ENCODE peak calls at places on chromosomes 5 and 9, in five cellular contexts. One of them, this sample, is unnamed.

GRCh38 chr5:157167219-157167621 is 1.2 kb upstream of the GARIN3 start:
- DNase-seq in adrenal gland: no peak
- DNase-seq in spleen: no peak
- DNase-seq in breast epithelium: no peak
- DNase-seq in IMR-90: peak; percentile 63
- DNase-seq in this sample: no peak

GRCh38 chr5:123344819-123345426 is 78.3 kb downstream of the CEP120 start:
- DNase-seq in adrenal gland: no peak
- DNase-seq in spleen: no peak
- DNase-seq in breast epithelium: no peak
- DNase-seq in IMR-90: peak; percentile 52
- DNase-seq in this sample: no peak

GRCh38 chr5:133882801-133883200 is 85.6 kb downstream of the C5orf15 start:
- DNase-seq in adrenal gland: no peak
- DNase-seq in spleen: no peak
- DNase-seq in breast epithelium: no peak
- DNase-seq in IMR-90: no peak
- DNase-seq in this sample: no peak

GRCh38 chr9:76799481-76799880 is 35.2 kb downstream of the PCA3 start:
- DNase-seq in adrenal gland: no peak
- DNase-seq in spleen: no peak
- DNase-seq in breast epithelium: no peak
- DNase-seq in IMR-90: no peak
- DNase-seq in this sample: no peak

GRCh38 chr9:81557957-81558791 is 131.2 kb downstream of the TLE1 start:
- DNase-seq in adrenal gland: no peak
- DNase-seq in spleen: no peak
- DNase-seq in breast epithelium: no peak
- DNase-seq in IMR-90: peak; percentile 88
- DNase-seq in this sample: no peak

GRCh38 chr9:5622019-5622418 is 6.9 kb upstream of the RIC1 start:
- DNase-seq in adrenal gland: no peak
- DNase-seq in spleen: no peak
- DNase-seq in breast epithelium: no peak
- DNase-seq in IMR-90: peak; percentile 91
- DNase-seq in this sample: no peak

GRCh38 chr5:143582176-143582575 is 178.7 kb upstream of the NR3C1 start:
- DNase-seq in adrenal gland: no peak
- DNase-seq in spleen: no peak
- DNase-seq in breast epithelium: no peak
- DNase-seq in IMR-90: no peak
- DNase-seq in this sample: no peak

GRCh38 chr5:175664723-175665122 is 6.9 kb downstream of the HRH2 start:
- DNase-seq in adrenal gland: no peak
- DNase-seq in spleen: no peak
- DNase-seq in breast epithelium: no peak
- DNase-seq in IMR-90: no peak
- DNase-seq in this sample: no peak

GRCh38 chr9:134066546-134066922 is 1.3 kb downstream of the BRD3 start:
- DNase-seq in adrenal gland: peak; percentile 16
- DNase-seq in spleen: no peak
- DNase-seq in breast epithelium: no peak
- DNase-seq in IMR-90: peak; percentile 29
- DNase-seq in this sample: no peak

GRCh38 chr9:132354645-132355355 is at the start of gene SETX:
- DNase-seq in adrenal gland: peak; percentile 98
- DNase-seq in spleen: peak; percentile 99
- DNase-seq in breast epithelium: peak; percentile 96
- DNase-seq in IMR-90: peak; percentile 96
- DNase-seq in this sample: peak; percentile 95

GRCh38 chr5:135534609-135535419 is 950 bp downstream of the NEUROG1 start:
- DNase-seq in adrenal gland: no peak
- DNase-seq in spleen: no peak
- DNase-seq in breast epithelium: no peak
- DNase-seq in IMR-90: no peak
- DNase-seq in this sample: no peak

GRCh38 chr9:126057869-126058467 is 268.7 kb upstream of the MVB12B start:
- DNase-seq in adrenal gland: no peak
- DNase-seq in spleen: no peak
- DNase-seq in breast epithelium: no peak
- DNase-seq in IMR-90: no peak
- DNase-seq in this sample: no peak

GRCh38 chr9:105373723-105374122 is 74.1 kb upstream of the FSD1L start:
- DNase-seq in adrenal gland: no peak
- DNase-seq in spleen: no peak
- DNase-seq in breast epithelium: no peak
- DNase-seq in IMR-90: no peak
- DNase-seq in this sample: no peak

GRCh38 chr5:1524481-1524798 is 680 bp upstream of the LPCAT1 start:
- DNase-seq in adrenal gland: no peak
- DNase-seq in spleen: no peak
- DNase-seq in breast epithelium: peak; percentile 43
- DNase-seq in IMR-90: no peak
- DNase-seq in this sample: no peak

GRCh38 chr5:16457853-16458252 is 7.7 kb downstream of the ZNF622 start:
- DNase-seq in adrenal gland: no peak
- DNase-seq in spleen: no peak
- DNase-seq in breast epithelium: no peak
- DNase-seq in IMR-90: peak; percentile 49
- DNase-seq in this sample: no peak

GRCh38 chr5:154118832-154119442 is 71.6 kb upstream of the GALNT10 start:
- DNase-seq in adrenal gland: no peak
- DNase-seq in spleen: no peak
- DNase-seq in breast epithelium: no peak
- DNase-seq in IMR-90: peak; percentile 13
- DNase-seq in this sample: no peak

GRCh38 chr5:100772011-100772410 is 131.1 kb downstream of the ST8SIA4 start:
- DNase-seq in adrenal gland: no peak
- DNase-seq in spleen: no peak
- DNase-seq in breast epithelium: no peak
- DNase-seq in IMR-90: no peak
- DNase-seq in this sample: no peak

GRCh38 chr5:62284946-62285891 is 20.8 kb upstream of the KIF2A start:
- DNase-seq in adrenal gland: no peak
- DNase-seq in spleen: no peak
- DNase-seq in breast epithelium: no peak
- DNase-seq in IMR-90: no peak
- DNase-seq in this sample: no peak

GRCh38 chr5:79640571-79641055 is 28.4 kb downstream of the TENT2 start:
- DNase-seq in adrenal gland: no peak
- DNase-seq in spleen: no peak
- DNase-seq in breast epithelium: no peak
- DNase-seq in IMR-90: peak; percentile 19
- DNase-seq in this sample: no peak

GRCh38 chr5:93247126-93247525 is 333.9 kb downstream of the NR2F1-AS1 start:
- DNase-seq in adrenal gland: no peak
- DNase-seq in spleen: no peak
- DNase-seq in breast epithelium: no peak
- DNase-seq in IMR-90: no peak
- DNase-seq in this sample: no peak

GRCh38 chr9:33800886-33801285 is 5.5 kb downstream of the PRSS3 start:
- DNase-seq in adrenal gland: no peak
- DNase-seq in spleen: no peak
- DNase-seq in breast epithelium: no peak
- DNase-seq in IMR-90: no peak
- DNase-seq in this sample: no peak

GRCh38 chr5:159453209-159453608 is 122.9 kb upstream of the IL12B start:
- DNase-seq in adrenal gland: no peak
- DNase-seq in spleen: no peak
- DNase-seq in breast epithelium: no peak
- DNase-seq in IMR-90: no peak
- DNase-seq in this sample: no peak

GRCh38 chr9:79254900-79255651 is 316.7 kb upstream of the TLE4 start:
- DNase-seq in adrenal gland: no peak
- DNase-seq in spleen: no peak
- DNase-seq in breast epithelium: no peak
- DNase-seq in IMR-90: peak; percentile 70
- DNase-seq in this sample: no peak

GRCh38 chr9:90458485-90458884 is 184.1 kb downstream of the DIRAS2 start:
- DNase-seq in adrenal gland: no peak
- DNase-seq in spleen: no peak
- DNase-seq in breast epithelium: no peak
- DNase-seq in IMR-90: no peak
- DNase-seq in this sample: no peak

GRCh38 chr5:178114325-178115135 is 1.2 kb downstream of the N4BP3 start:
- DNase-seq in adrenal gland: no peak
- DNase-seq in spleen: peak; percentile 88
- DNase-seq in breast epithelium: no peak
- DNase-seq in IMR-90: no peak
- DNase-seq in this sample: no peak

GRCh38 chr5:157463621-157464407 is 3.8 kb downstream of the NIPAL4 start:
- DNase-seq in adrenal gland: no peak
- DNase-seq in spleen: no peak
- DNase-seq in breast epithelium: no peak
- DNase-seq in IMR-90: peak; percentile 57
- DNase-seq in this sample: no peak

GRCh38 chr5:158770506-158770905 is 329.2 kb downstream of the EBF1 start:
- DNase-seq in adrenal gland: no peak
- DNase-seq in spleen: no peak
- DNase-seq in breast epithelium: no peak
- DNase-seq in IMR-90: no peak
- DNase-seq in this sample: no peak

GRCh38 chr9:136881691-136882108 is 4.6 kb upstream of the TRAF2 start:
- DNase-seq in adrenal gland: no peak
- DNase-seq in spleen: peak; percentile 85
- DNase-seq in breast epithelium: no peak
- DNase-seq in IMR-90: peak; percentile 44
- DNase-seq in this sample: no peak

GRCh38 chr9:87535817-87536539 is 38.3 kb downstream of the DAPK1 start:
- DNase-seq in adrenal gland: no peak
- DNase-seq in spleen: no peak
- DNase-seq in breast epithelium: no peak
- DNase-seq in IMR-90: no peak
- DNase-seq in this sample: no peak
- TF ChIP-seq POLR2A in adrenal gland: no peak
- TF ChIP-seq POLR2A in spleen: no peak
- TF ChIP-seq POLR2A in breast epithelium: no peak
- TF ChIP-seq POLR2A in IMR-90: no peak
- TF ChIP-seq POLR2A in this sample: no peak

DNA sequence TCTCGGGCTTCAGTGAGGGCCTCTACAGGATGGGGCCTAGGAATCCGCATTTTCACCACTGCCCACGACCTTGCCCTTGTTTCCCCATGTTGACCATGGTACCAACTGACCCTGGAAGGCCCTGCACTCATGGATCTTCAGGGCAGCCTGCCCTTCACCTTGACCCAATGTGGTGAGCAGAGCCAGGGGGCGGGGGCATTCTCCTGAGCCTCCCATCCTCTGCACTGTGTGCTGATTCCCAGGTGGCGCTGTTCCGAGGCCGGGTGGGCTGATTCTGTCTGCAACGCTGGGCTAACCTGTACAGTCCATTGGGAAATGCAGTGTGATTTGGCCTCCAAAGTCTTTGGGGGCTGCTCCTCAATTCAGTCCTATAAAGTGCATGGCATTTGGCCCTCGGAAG is 68.7 kb downstream of the SHB start:
- DNase-seq in adrenal gland: no peak
- DNase-seq in spleen: no peak
- DNase-seq in breast epithelium: no peak
- DNase-seq in IMR-90: no peak
- DNase-seq in this sample: no peak
- TF ChIP-seq CTCF in adrenal gland: no peak
- TF ChIP-seq CTCF in spleen: no peak
- TF ChIP-seq CTCF in breast epithelium: no peak
- TF ChIP-seq CTCF in IMR-90: no peak
- TF ChIP-seq CTCF in this sample: no peak

GRCh38 chr5:174056064-174056842 is 10.7 kb downstream of the NSG2 start:
- DNase-seq in adrenal gland: no peak
- DNase-seq in spleen: no peak
- DNase-seq in breast epithelium: no peak
- DNase-seq in IMR-90: no peak
- DNase-seq in this sample: no peak
- TF ChIP-seq POLR2A in adrenal gland: no peak
- TF ChIP-seq POLR2A in spleen: no peak
- TF ChIP-seq POLR2A in breast epithelium: no peak
- TF ChIP-seq POLR2A in IMR-90: no peak
- TF ChIP-seq POLR2A in this sample: no peak

GRCh38 chr9:130897848-130898551 is 1.4 kb upstream of the QRFP start:
- DNase-seq in adrenal gland: no peak
- DNase-seq in spleen: no peak
- DNase-seq in breast epithelium: no peak
- DNase-seq in IMR-90: no peak
- DNase-seq in this sample: no peak

GRCh38 chr9:130895481-130896232 is 955 bp downstream of the QRFP start:
- DNase-seq in adrenal gland: no peak
- DNase-seq in spleen: no peak
- DNase-seq in breast epithelium: no peak
- DNase-seq in IMR-90: no peak
- DNase-seq in this sample: no peak

GRCh38 chr9:130897105-130897751 is 616 bp upstream of the QRFP start:
- DNase-seq in adrenal gland: no peak
- DNase-seq in spleen: no peak
- DNase-seq in breast epithelium: no peak
- DNase-seq in IMR-90: no peak
- DNase-seq in this sample: no peak

GRCh38 chr9:130895038-130895437 is 1.6 kb downstream of the QRFP start:
- DNase-seq in adrenal gland: no peak
- DNase-seq in spleen: no peak
- DNase-seq in breast epithelium: no peak
- DNase-seq in IMR-90: no peak
- DNase-seq in this sample: no peak

DNA sequence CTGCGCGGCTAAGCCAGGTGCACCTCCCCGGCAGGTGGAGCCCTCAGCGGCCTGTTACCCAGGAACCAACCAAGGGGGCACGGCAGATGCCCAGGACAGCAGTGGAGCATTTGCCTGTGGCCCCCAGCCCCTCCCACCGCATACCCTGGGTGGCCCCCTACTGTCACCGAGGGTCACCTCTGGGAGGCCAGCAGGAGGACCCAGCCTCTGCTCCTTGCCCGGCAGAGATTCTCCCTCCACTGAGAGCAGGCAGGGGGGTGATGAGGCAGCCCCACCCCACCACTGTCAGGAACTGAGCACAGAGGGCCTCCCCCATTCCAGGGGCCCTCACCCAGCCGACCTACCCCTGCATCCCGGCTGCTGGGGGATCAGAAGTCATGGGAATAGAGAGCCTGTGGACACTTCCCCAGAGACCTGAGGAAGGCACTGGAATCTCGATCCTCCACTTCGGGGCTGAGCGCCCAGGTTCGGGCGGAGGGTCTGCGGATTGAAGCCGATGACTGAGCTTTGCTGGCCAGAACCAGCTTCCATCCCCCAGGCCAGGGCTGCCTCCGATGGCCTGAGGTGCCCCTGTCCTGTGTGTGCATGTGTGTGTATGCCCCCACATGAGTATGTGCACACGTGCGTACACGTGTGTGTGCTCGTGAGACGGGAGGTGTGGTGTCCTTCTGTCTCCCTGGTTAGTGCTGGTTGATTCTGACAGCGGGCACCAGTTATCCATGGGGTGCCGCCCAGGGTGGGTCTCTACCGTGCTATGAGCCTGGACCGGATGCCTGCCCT is at the start of gene QRFP:
- DNase-seq in adrenal gland: no peak
- DNase-seq in spleen: no peak
- DNase-seq in breast epithelium: no peak
- DNase-seq in IMR-90: no peak
- DNase-seq in this sample: no peak
- TF ChIP-seq CTCF in adrenal gland: no peak
- TF ChIP-seq CTCF in spleen: no peak
- TF ChIP-seq CTCF in breast epithelium: no peak
- TF ChIP-seq CTCF in IMR-90: no peak
- TF ChIP-seq CTCF in this sample: no peak

GRCh38 chr5:43602456-43602817 is 543 bp upstream of the NNT start:
- DNase-seq in adrenal gland: peak; percentile 27
- DNase-seq in spleen: no peak
- DNase-seq in breast epithelium: no peak
- DNase-seq in IMR-90: peak; percentile 50
- DNase-seq in this sample: no peak
- TF ChIP-seq POLR2A in adrenal gland: peak; percentile 49
- TF ChIP-seq POLR2A in spleen: no peak
- TF ChIP-seq POLR2A in breast epithelium: no peak
- TF ChIP-seq POLR2A in IMR-90: no peak
- TF ChIP-seq POLR2A in this sample: no peak